ENCODE peak calls at places on chromosomes 16 and 17, in five cellular contexts. G is NCI-H1105, T is heart right ventricle, K is germinal center, C is NCI-H524. Y is an unnamed sample.

GRCh38 chr16:46949216-46949892 is 24.1 kb downstream of the DNAJA2 start:
- DNase-seq in G (no peak), T (no peak), K (no peak), C (no peak), Y (no peak)

GRCh38 chr17:77783991-77784820 is 174.3 kb upstream of the TNRC6C start:
- DNase-seq in G (no peak), T (no peak), K (no peak), C (no peak), Y (no peak)

GRCh38 chr17:29138991-29139682 is 41.1 kb downstream of the MYO18A start:
- DNase-seq in G (no peak), T (peak; percentile 52), K (peak; percentile 51), C (no peak), Y (no peak)

GRCh38 chr17:70080541-70081347 is 5.7 kb downstream of the KCNJ16 start:
- DNase-seq in G (no peak), T (no peak), K (no peak), C (no peak), Y (peak; percentile 86)

GRCh38 chr16:50550035-50550434 is 1.8 kb downstream of the NKD1 start:
- DNase-seq in G (no peak), T (no peak), K (no peak), C (no peak), Y (no peak)

GRCh38 chr16:75996491-75996890 is 270.2 kb upstream of the CPHXL start:
- DNase-seq in G (no peak), T (no peak), K (no peak), C (no peak), Y (no peak)

GRCh38 chr16:85393674-85394510 is 219.2 kb upstream of the GSE1 start:
- DNase-seq in G (no peak), T (peak; percentile 64), K (peak; percentile 89), C (peak; percentile 74), Y (no peak)

GRCh38 chr17:27463235-27463677 is 7.0 kb downstream of the KSR1 start:
- DNase-seq in G (no peak), T (no peak), K (no peak), C (no peak), Y (peak; percentile 66)

GRCh38 chr17:7888184-7888920 is at the start of gene CHD3:
- DNase-seq in G (peak; percentile 49), T (no peak), K (no peak), C (peak; percentile 18), Y (no peak)